ENCODE peak calls at places on chromosomes 2 and 18, in five cellular contexts. M is stimulated activated CD8-positive, alpha-beta memory T cell treated with anti-CD3 and anti-CD28 coated beads, Interleukin-15, amount 100 ng/mL, for 4 hours; Z is Panc1; S is Peyer's patch; V is anterior cingulate cortex. R is an unnamed sample.

GRCh38 chr18:49845629-49846252 is 32.4 kb upstream of the ACAA2 start:
- DNase-seq in S (no peak), V (no peak), Z (no peak), M (no peak), R (no peak)

GRCh38 chr2:20482711-20483110 is 35.8 kb downstream of the RHOB start:
- DNase-seq in Z (no peak), M (no peak), V (no peak), S (no peak), R (no peak)

GRCh38 chr2:109331864-109332848 is 203.2 kb downstream of the SH3RF3 start:
- DNase-seq in M (no peak), V (peak), Z (no peak), S (peak), R (peak)

GRCh38 chr2:164538250-164538866 is 82.9 kb downstream of the GRB14 start:
- DNase-seq in S (no peak), Z (no peak), V (no peak), M (no peak), R (peak)

GRCh38 chr2:132573444-132574007 is 96.5 kb downstream of the LYPD1 start:
- DNase-seq in S (no peak), V (no peak), M (no peak), Z (no peak), R (no peak)

GRCh38 chr2:72143441-72144356 is 4.0 kb downstream of the CYP26B1 start:
- DNase-seq in M (no peak), Z (no peak), V (no peak), S (no peak), R (no peak)

GRCh38 chr2:197628043-197628500 is 47.3 kb downstream of the RFTN2 start:
- DNase-seq in M (no peak), V (peak), Z (no peak), S (no peak), R (no peak)

GRCh38 chr18:23872701-23873550 is 141.6 kb upstream of the TTC39C start:
- DNase-seq in M (peak), V (no peak), S (peak), Z (no peak), R (peak)

GRCh38 chr18:37701967-37702366 is 136.4 kb upstream of the CELF4 start:
- DNase-seq in S (no peak), V (no peak), M (no peak), Z (no peak), R (no peak)

GRCh38 chr2:11456251-11456650 is 9.7 kb downstream of the E2F6 start:
- DNase-seq in M (no peak), V (no peak), S (no peak), Z (no peak), R (no peak)

GRCh38 chr18:10304853-10305252 is 149.6 kb upstream of the APCDD1 start:
- DNase-seq in M (no peak), Z (no peak), V (no peak), S (no peak), R (no peak)

GRCh38 chr2:238719641-238720040 is 128.2 kb upstream of the TWIST2 start:
- DNase-seq in S (no peak), V (no peak), Z (no peak), M (no peak), R (no peak)

GRCh38 chr2:44479127-44479887 is 117.6 kb downstream of the CAMKMT start:
- DNase-seq in M (no peak), V (peak), Z (peak), S (peak), R (peak)

GRCh38 chr2:127049927-127050802 is 56.8 kb downstream of the BIN1 start:
- DNase-seq in M (no peak), S (peak), Z (no peak), V (peak), R (no peak)

GRCh38 chr18:9951022-9951859 is 37.4 kb downstream of the VAPA start:
- DNase-seq in V (no peak), M (no peak), Z (peak), S (no peak), R (peak)

GRCh38 chr2:203803046-203803429 is 64.5 kb upstream of the CTLA4 start:
- DNase-seq in M (no peak), V (no peak), Z (no peak), S (no peak), R (no peak)

GRCh38 chr2:42961385-42961800 is 169.0 kb upstream of the HAAO start:
- DNase-seq in M (no peak), Z (no peak), S (peak), V (peak), R (no peak)

GRCh38 chr2:126518206-126518605 is 137.8 kb upstream of the GYPC start:
- DNase-seq in S (no peak), M (no peak), Z (no peak), V (no peak), R (no peak)

GRCh38 chr2:107936427-107937359 is 49.6 kb upstream of the SLC5A7 start:
- DNase-seq in V (no peak), Z (no peak), M (no peak), S (no peak), R (no peak)

GRCh38 chr18:8744656-8745055 is 39.3 kb downstream of the MTCL1 start:
- DNase-seq in M (no peak), S (peak), V (no peak), Z (no peak), R (no peak)

GRCh38 chr2:113795405-113795920 is 39.0 kb upstream of the SLC35F5 start:
- DNase-seq in Z (no peak), V (no peak), S (no peak), M (no peak), R (no peak)

GRCh38 chr18:58268849-58269248 is 224.8 kb downstream of the NEDD4L start:
- DNase-seq in S (no peak), M (no peak), V (no peak), Z (no peak), R (peak)

GRCh38 chr18:72672364-72673151 is 128.4 kb upstream of the CBLN2 start:
- DNase-seq in M (no peak), S (no peak), V (no peak), Z (no peak), R (no peak)

GRCh38 chr2:45637440-45637839 is 14.0 kb upstream of the PRKCE start:
- DNase-seq in M (no peak), V (no peak), Z (no peak), S (no peak), R (no peak)

GRCh38 chr2:127072970-127073369 is 34.0 kb downstream of the BIN1 start:
- DNase-seq in Z (no peak), V (peak), S (no peak), M (no peak), R (no peak)

GRCh38 chr2:132670104-132670960 is at the start of gene LYPD1:
- DNase-seq in S (no peak), Z (no peak), M (no peak), V (peak), R (no peak)

GRCh38 chr18:2746274-2746673 is 90.7 kb downstream of the SMCHD1 start:
- DNase-seq in Z (no peak), S (no peak), M (no peak), V (no peak), R (no peak)

GRCh38 chr18:22827216-22827615 is 105.9 kb upstream of the RBBP8 start:
- DNase-seq in Z (no peak), M (no peak), S (no peak), V (no peak), R (no peak)

GRCh38 chr18:7635948-7636347 is 68.8 kb downstream of the PTPRM start:
- DNase-seq in V (no peak), M (no peak), Z (no peak), S (no peak), R (no peak)

GRCh38 chr2:162607915-162608314 is 230.7 kb downstream of the KCNH7 start:
- DNase-seq in S (no peak), V (no peak), Z (no peak), M (no peak), R (no peak)

GRCh38 chr2:151067658-151068369 is 193.8 kb downstream of the RBM43 start:
- DNase-seq in M (no peak), Z (no peak), S (no peak), V (no peak), R (no peak)

GRCh38 chr18:22171839-22172582 is 2.6 kb downstream of the GATA6 start:
- DNase-seq in Z (no peak), S (no peak), V (no peak), M (no peak), R (no peak)

GRCh38 chr18:269480-270090 is 1.7 kb upstream of the THOC1 start:
- DNase-seq in V (no peak), M (no peak), S (no peak), Z (no peak), R (no peak)